ENCODE peak calls at places on chromosomes 2 and 18, in seven cellular contexts. One of them, this sample, is unnamed.

GRCh38 chr2:98348066-98348561 is 1.9 kb downstream of the CNGA3 start:
- DNase-seq in H1: no peak
- DNase-seq in GM12891: no peak
- DNase-seq in HepG2: no peak
- DNase-seq in SK-N-SH: peak
- DNase-seq in K562: no peak
- DNase-seq in GM12878: no peak
- DNase-seq in this sample: no peak

GRCh38 chr2:215751200-215751910 is 262.0 kb downstream of the MREG start:
- DNase-seq in H1: no peak
- DNase-seq in GM12891: no peak
- DNase-seq in HepG2: peak
- DNase-seq in SK-N-SH: no peak
- DNase-seq in K562: no peak
- DNase-seq in GM12878: no peak
- DNase-seq in this sample: no peak

GRCh38 chr2:229611360-229611759 is 103.0 kb downstream of the DNER start:
- DNase-seq in H1: no peak
- DNase-seq in GM12891: no peak
- DNase-seq in HepG2: no peak
- DNase-seq in SK-N-SH: no peak
- DNase-seq in K562: no peak
- DNase-seq in GM12878: no peak
- DNase-seq in this sample: no peak

GRCh38 chr2:219398721-219399333 is 11.1 kb upstream of the DNPEP start:
- DNase-seq in H1: no peak
- DNase-seq in GM12891: no peak
- DNase-seq in HepG2: peak
- DNase-seq in SK-N-SH: no peak
- DNase-seq in K562: no peak
- DNase-seq in GM12878: no peak
- DNase-seq in this sample: no peak

GRCh38 chr18:32868424-32868823 is 95.6 kb upstream of the KLHL14 start:
- DNase-seq in H1: no peak
- DNase-seq in GM12891: no peak
- DNase-seq in HepG2: no peak
- DNase-seq in SK-N-SH: no peak
- DNase-seq in K562: no peak
- DNase-seq in GM12878: no peak
- DNase-seq in this sample: no peak

GRCh38 chr18:58788470-58788869 is 76.2 kb upstream of the ZNF532 start:
- DNase-seq in H1: no peak
- DNase-seq in GM12891: no peak
- DNase-seq in HepG2: no peak
- DNase-seq in SK-N-SH: no peak
- DNase-seq in K562: no peak
- DNase-seq in GM12878: no peak
- DNase-seq in this sample: no peak

GRCh38 chr2:154924531-154924930 is 226.0 kb downstream of the KCNJ3 start:
- DNase-seq in H1: no peak
- DNase-seq in GM12891: no peak
- DNase-seq in HepG2: no peak
- DNase-seq in SK-N-SH: no peak
- DNase-seq in K562: no peak
- DNase-seq in GM12878: no peak
- DNase-seq in this sample: no peak

GRCh38 chr18:61935362-61935761 is 42.6 kb upstream of the RNF152 start:
- DNase-seq in H1: no peak
- DNase-seq in GM12891: no peak
- DNase-seq in HepG2: no peak
- DNase-seq in SK-N-SH: no peak
- DNase-seq in K562: no peak
- DNase-seq in GM12878: no peak
- DNase-seq in this sample: no peak

GRCh38 chr2:26700078-26700477 is 7.6 kb downstream of the KCNK3 start:
- DNase-seq in H1: no peak
- DNase-seq in GM12891: no peak
- DNase-seq in HepG2: no peak
- DNase-seq in SK-N-SH: no peak
- DNase-seq in K562: no peak
- DNase-seq in GM12878: no peak
- DNase-seq in this sample: no peak

GRCh38 chr2:161400076-161400475 is 16.0 kb upstream of the TBR1 start:
- DNase-seq in H1: no peak
- DNase-seq in GM12891: no peak
- DNase-seq in HepG2: no peak
- DNase-seq in SK-N-SH: no peak
- DNase-seq in K562: no peak
- DNase-seq in GM12878: no peak
- DNase-seq in this sample: no peak

GRCh38 chr2:218897394-218898108 is 16.9 kb downstream of the WNT10A start:
- DNase-seq in H1: no peak
- DNase-seq in GM12891: peak
- DNase-seq in HepG2: no peak
- DNase-seq in SK-N-SH: peak
- DNase-seq in K562: no peak
- DNase-seq in GM12878: no peak
- DNase-seq in this sample: no peak

GRCh38 chr2:120924924-120925323 is 189.3 kb downstream of the GLI2 start:
- DNase-seq in H1: no peak
- DNase-seq in GM12891: no peak
- DNase-seq in HepG2: no peak
- DNase-seq in SK-N-SH: no peak
- DNase-seq in K562: no peak
- DNase-seq in GM12878: no peak
- DNase-seq in this sample: no peak

GRCh38 chr2:179036353-179036905 is 13.5 kb downstream of the CCDC141 start:
- DNase-seq in H1: no peak
- DNase-seq in GM12891: no peak
- DNase-seq in HepG2: no peak
- DNase-seq in SK-N-SH: no peak
- DNase-seq in K562: no peak
- DNase-seq in GM12878: no peak
- DNase-seq in this sample: no peak

GRCh38 chr2:156565066-156565710 is 129.0 kb downstream of the GPD2 start:
- DNase-seq in H1: no peak
- DNase-seq in GM12891: no peak
- DNase-seq in HepG2: no peak
- DNase-seq in SK-N-SH: no peak
- DNase-seq in K562: no peak
- DNase-seq in GM12878: no peak
- DNase-seq in this sample: no peak

GRCh38 chr2:218995561-218995960 is 2.3 kb upstream of the CRYBA2 start:
- DNase-seq in H1: no peak
- DNase-seq in GM12891: no peak
- DNase-seq in HepG2: no peak
- DNase-seq in SK-N-SH: no peak
- DNase-seq in K562: no peak
- DNase-seq in GM12878: no peak
- DNase-seq in this sample: no peak

GRCh38 chr2:39719317-39719716 is 53.6 kb downstream of the TMEM178A start:
- DNase-seq in H1: no peak
- DNase-seq in GM12891: no peak
- DNase-seq in HepG2: no peak
- DNase-seq in SK-N-SH: no peak
- DNase-seq in K562: no peak
- DNase-seq in GM12878: no peak
- DNase-seq in this sample: no peak

GRCh38 chr2:216015722-216016464 is 2.5 kb upstream of the MREG start:
- DNase-seq in H1: no peak
- DNase-seq in GM12891: no peak
- DNase-seq in HepG2: no peak
- DNase-seq in SK-N-SH: no peak
- DNase-seq in K562: no peak
- DNase-seq in GM12878: peak
- DNase-seq in this sample: peak

GRCh38 chr2:27191107-27191829 is 20.6 kb upstream of the ATRAID start:
- DNase-seq in H1: no peak
- DNase-seq in GM12891: peak
- DNase-seq in HepG2: peak
- DNase-seq in SK-N-SH: peak
- DNase-seq in K562: peak
- DNase-seq in GM12878: no peak
- DNase-seq in this sample: no peak

DNA sequence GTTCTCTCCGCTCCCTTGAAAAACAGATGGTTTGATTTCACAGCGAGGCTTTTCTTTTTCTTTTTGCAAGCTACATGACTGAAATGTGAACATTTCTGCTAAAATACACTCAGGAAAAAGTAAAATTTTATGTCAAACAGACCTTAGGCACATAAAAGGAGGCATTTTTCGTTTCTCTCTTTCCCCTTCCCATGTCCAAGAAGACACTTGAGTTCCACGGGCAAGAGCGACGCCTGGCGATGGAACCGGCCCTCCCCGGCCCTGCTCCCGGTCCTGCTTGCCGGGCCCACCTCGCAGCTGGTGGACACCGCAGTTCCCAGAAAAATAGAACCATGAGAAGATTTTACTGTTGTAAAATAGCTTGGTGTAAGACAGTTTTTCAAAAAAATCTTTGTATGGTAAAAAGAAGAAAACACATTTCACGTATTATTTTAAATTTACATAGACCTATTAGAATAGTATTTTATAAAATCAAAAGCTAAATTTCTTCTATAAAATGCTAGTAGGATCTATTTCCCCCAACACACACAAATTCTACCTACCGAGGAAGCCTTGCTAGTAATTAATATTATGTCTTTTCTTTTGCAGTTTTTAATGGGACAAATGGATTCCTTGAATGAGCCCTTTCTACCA is 2.3 kb upstream of the ALKAL2 start:
- DNase-seq in H1: no peak
- DNase-seq in GM12891: no peak
- DNase-seq in HepG2: peak
- DNase-seq in SK-N-SH: peak
- DNase-seq in K562: peak
- DNase-seq in GM12878: no peak
- DNase-seq in this sample: no peak
- TF ChIP-seq TAF1 in H1: no peak
- TF ChIP-seq TAF1 in GM12891: no peak
- TF ChIP-seq TAF1 in HepG2: no peak
- TF ChIP-seq TAF1 in SK-N-SH: no peak
- TF ChIP-seq TAF1 in K562: no peak
- TF ChIP-seq TAF1 in GM12878: no peak
- TF ChIP-seq TAF1 in this sample: no peak

GRCh38 chr18:36096955-36097354 is 29.6 kb upstream of the RPRD1A start:
- DNase-seq in H1: no peak
- DNase-seq in GM12891: no peak
- DNase-seq in HepG2: no peak
- DNase-seq in SK-N-SH: no peak
- DNase-seq in K562: no peak
- DNase-seq in GM12878: no peak
- DNase-seq in this sample: no peak

GRCh38 chr18:36099311-36099710 is 29.8 kb downstream of the SLC39A6 start:
- DNase-seq in H1: no peak
- DNase-seq in GM12891: no peak
- DNase-seq in HepG2: no peak
- DNase-seq in SK-N-SH: peak
- DNase-seq in K562: no peak
- DNase-seq in GM12878: no peak
- DNase-seq in this sample: no peak

GRCh38 chr18:36089001-36089400 is 21.6 kb upstream of the RPRD1A start:
- DNase-seq in H1: no peak
- DNase-seq in GM12891: no peak
- DNase-seq in HepG2: no peak
- DNase-seq in SK-N-SH: no peak
- DNase-seq in K562: no peak
- DNase-seq in GM12878: no peak
- DNase-seq in this sample: no peak

GRCh38 chr18:36095936-36096519 is 28.7 kb upstream of the RPRD1A start:
- DNase-seq in H1: no peak
- DNase-seq in GM12891: no peak
- DNase-seq in HepG2: peak
- DNase-seq in SK-N-SH: peak
- DNase-seq in K562: peak
- DNase-seq in GM12878: no peak
- DNase-seq in this sample: no peak

DNA sequence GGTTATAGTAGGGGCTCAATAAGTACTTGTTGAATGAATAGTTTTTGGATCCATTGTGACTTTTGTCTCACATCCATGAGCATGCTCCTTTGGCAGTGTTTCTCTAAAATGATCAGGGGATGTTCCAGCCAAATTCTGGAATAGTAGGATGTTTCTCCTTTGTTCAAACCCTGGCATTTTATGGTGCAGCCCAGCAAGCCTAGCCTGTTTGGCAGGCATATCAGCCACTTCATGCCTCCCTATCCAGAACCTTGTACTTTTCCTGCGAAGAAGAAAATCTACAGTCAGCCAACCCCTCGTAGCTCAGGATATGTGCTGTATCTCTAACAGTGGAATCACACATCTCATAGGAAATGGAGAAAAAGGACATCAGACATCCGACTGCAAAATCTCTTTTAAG is 27.1 kb upstream of the RPRD1A start:
- DNase-seq in H1: no peak
- DNase-seq in GM12891: no peak
- DNase-seq in HepG2: no peak
- DNase-seq in SK-N-SH: no peak
- DNase-seq in K562: no peak
- DNase-seq in GM12878: no peak
- DNase-seq in this sample: no peak
- TF ChIP-seq POLR2AphosphoS5 in H1: no peak
- TF ChIP-seq POLR2AphosphoS5 in GM12891: no peak
- TF ChIP-seq POLR2AphosphoS5 in HepG2: no peak
- TF ChIP-seq POLR2AphosphoS5 in SK-N-SH: no peak
- TF ChIP-seq POLR2AphosphoS5 in K562: no peak
- TF ChIP-seq POLR2AphosphoS5 in GM12878: no peak
- TF ChIP-seq POLR2AphosphoS5 in this sample: no peak

GRCh38 chr2:114688241-114688640 is 245.8 kb downstream of the DPP10 start:
- DNase-seq in H1: no peak
- DNase-seq in GM12891: no peak
- DNase-seq in HepG2: no peak
- DNase-seq in SK-N-SH: no peak
- DNase-seq in K562: no peak
- DNase-seq in GM12878: no peak
- DNase-seq in this sample: no peak

GRCh38 chr2:114683251-114683650 is 240.8 kb downstream of the DPP10 start:
- DNase-seq in H1: no peak
- DNase-seq in GM12891: no peak
- DNase-seq in HepG2: no peak
- DNase-seq in SK-N-SH: no peak
- DNase-seq in K562: no peak
- DNase-seq in GM12878: no peak
- DNase-seq in this sample: no peak

GRCh38 chr2:114685102-114685501 is 242.7 kb downstream of the DPP10 start:
- DNase-seq in H1: no peak
- DNase-seq in GM12891: no peak
- DNase-seq in HepG2: no peak
- DNase-seq in SK-N-SH: no peak
- DNase-seq in K562: no peak
- DNase-seq in GM12878: no peak
- DNase-seq in this sample: no peak

GRCh38 chr2:114684404-114684803 is 242.0 kb downstream of the DPP10 start:
- DNase-seq in H1: no peak
- DNase-seq in GM12891: no peak
- DNase-seq in HepG2: no peak
- DNase-seq in SK-N-SH: no peak
- DNase-seq in K562: no peak
- DNase-seq in GM12878: no peak
- DNase-seq in this sample: no peak
- TF ChIP-seq TAF1 in H1: no peak
- TF ChIP-seq TAF1 in GM12891: no peak
- TF ChIP-seq TAF1 in HepG2: no peak
- TF ChIP-seq TAF1 in SK-N-SH: no peak
- TF ChIP-seq TAF1 in K562: no peak
- TF ChIP-seq TAF1 in GM12878: no peak
- TF ChIP-seq TAF1 in this sample: no peak

GRCh38 chr2:42047488-42048317 is at the start of gene PKDCC:
- DNase-seq in H1: no peak
- DNase-seq in GM12891: peak
- DNase-seq in HepG2: peak
- DNase-seq in SK-N-SH: peak
- DNase-seq in K562: peak
- DNase-seq in GM12878: no peak
- DNase-seq in this sample: peak
- TF ChIP-seq POLR2AphosphoS5 in H1: no peak
- TF ChIP-seq POLR2AphosphoS5 in GM12891: no peak
- TF ChIP-seq POLR2AphosphoS5 in HepG2: no peak
- TF ChIP-seq POLR2AphosphoS5 in SK-N-SH: peak
- TF ChIP-seq POLR2AphosphoS5 in K562: no peak
- TF ChIP-seq POLR2AphosphoS5 in GM12878: no peak
- TF ChIP-seq POLR2AphosphoS5 in this sample: no peak

This sample was measured in GM12892.